ENCODE peak calls at places on chromosome 21, in ten cellular contexts. C is fibroblast of lung; Z is AG04449; H is nephron progenitor cell; E is CD8-positive, alpha-beta T cell; W is lower lobe of right lung; X is kidney; A is heart left ventricle; V is IMR-90; Y is fibroblast of mammary gland. G is an unnamed sample.

GRCh38 chr21:46035809-46036695 is 54.5 kb downstream of the COL6A1 start:
- DNase-seq in C (peak), Z (no peak), H (no peak), E (no peak), W (no peak), X (peak), A (peak), V (peak), Y (peak), G (no peak)

GRCh38 chr21:23837564-23837963 is 1769.7 kb downstream of the MRPL39 start:
- DNase-seq in C (no peak), Z (no peak), H (no peak), E (no peak), W (no peak), X (no peak), A (no peak), V (no peak), Y (no peak), G (no peak)

GRCh38 chr21:16304189-16304588 is 574.4 kb downstream of the USP25 start:
- DNase-seq in C (no peak), Z (no peak), H (no peak), E (no peak), W (no peak), X (no peak), A (no peak), V (no peak), Y (no peak), G (no peak)

GRCh38 chr21:32135401-32136363 is 143.2 kb downstream of the MIS18A start:
- DNase-seq in C (peak), Z (no peak), H (no peak), E (no peak), W (no peak), X (no peak), A (no peak), V (peak), Y (peak), G (peak)

GRCh38 chr21:37463083-37463780 is 96.7 kb downstream of the DYRK1A start:
- DNase-seq in C (peak), Z (no peak), H (peak), E (no peak), W (no peak), X (no peak), A (no peak), V (peak), Y (peak), G (no peak)

GRCh38 chr21:39451332-39452206 is at the start of gene SH3BGR:
- DNase-seq in C (peak), Z (no peak), H (peak), E (no peak), W (peak), X (no peak), A (peak), V (no peak), Y (no peak), G (no peak)

GRCh38 chr21:16423921-16424320 is 694.1 kb downstream of the USP25 start:
- DNase-seq in C (no peak), Z (no peak), H (no peak), E (no peak), W (no peak), X (no peak), A (no peak), V (no peak), Y (no peak), G (no peak)

GRCh38 chr21:32884062-32884461 is 112.5 kb upstream of the PAXBP1 start:
- DNase-seq in C (no peak), Z (no peak), H (no peak), E (no peak), W (no peak), X (no peak), A (no peak), V (no peak), Y (no peak), G (no peak)

GRCh38 chr21:37475186-37475868 is 108.8 kb downstream of the DYRK1A start:
- DNase-seq in C (no peak), Z (no peak), H (no peak), E (no peak), W (no peak), X (no peak), A (no peak), V (no peak), Y (no peak), G (no peak)

DNA sequence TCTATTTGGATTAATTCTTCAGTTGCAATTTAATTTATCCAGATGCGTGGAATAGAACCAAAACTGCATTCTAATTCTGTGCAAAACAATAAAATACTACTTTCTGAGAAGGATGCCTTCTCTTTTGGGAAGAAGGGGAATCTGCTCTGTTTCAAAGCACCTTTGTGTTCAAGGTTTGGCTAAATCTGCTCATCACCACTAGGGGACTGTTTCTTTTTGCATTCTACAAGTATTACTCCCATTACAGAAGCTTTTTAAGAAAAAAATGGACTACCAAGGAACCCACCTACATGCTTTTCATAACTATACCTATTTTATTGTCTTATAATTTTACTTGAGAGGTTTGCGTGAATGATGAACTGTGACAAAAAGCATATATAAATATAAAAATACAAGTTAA is 18.2 kb downstream of the MRPS6 start:
- DNase-seq in C (no peak), Z (no peak), H (no peak), E (no peak), W (no peak), X (no peak), A (no peak), V (no peak), Y (no peak), G (no peak)
- TF ChIP-seq CTCF in C (peak), Z (peak), H (peak), E (peak), W (no peak), X (peak), A (no peak), V (no peak), Y (peak), G (peak)

GRCh38 chr21:25313891-25314646 is 293.2 kb downstream of the MRPL39 start:
- DNase-seq in C (peak), Z (no peak), H (no peak), E (no peak), W (no peak), X (no peak), A (no peak), V (peak), Y (peak), G (peak)
- TF ChIP-seq CTCF in C (peak), Z (peak), H (no peak), E (no peak), W (peak), X (peak), A (peak), V (peak), Y (peak), G (peak)

DNA sequence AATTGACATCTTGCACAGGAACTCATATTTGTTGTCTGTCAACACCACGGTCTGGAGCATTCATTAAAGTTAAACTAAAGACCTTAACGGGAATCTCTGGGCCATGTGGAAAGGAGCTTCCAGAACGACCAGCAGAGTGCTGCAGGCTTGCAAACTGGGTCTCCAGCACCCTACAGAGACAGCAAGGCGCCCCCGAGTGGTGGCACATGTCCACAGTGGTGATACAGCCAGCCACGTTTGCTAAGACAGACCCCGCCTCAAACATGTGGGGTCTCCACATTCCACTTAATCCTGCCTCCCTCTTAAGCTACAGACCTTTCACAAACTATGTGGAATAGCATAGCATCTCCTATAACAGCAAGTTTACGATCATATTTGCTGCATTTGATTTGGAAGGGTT is 96.5 kb upstream of the BACE2 start:
- DNase-seq in C (no peak), Z (no peak), H (peak), E (no peak), W (no peak), X (no peak), A (no peak), V (no peak), Y (no peak), G (no peak)
- TF ChIP-seq CTCF in C (no peak), Z (peak), H (no peak), E (no peak), W (no peak), X (no peak), A (no peak), V (no peak), Y (no peak), G (no peak)

GRCh38 chr21:40505681-40506080 is 341.3 kb downstream of the DSCAM start:
- DNase-seq in C (peak), Z (no peak), H (no peak), E (no peak), W (no peak), X (no peak), A (no peak), V (no peak), Y (no peak), G (no peak)

GRCh38 chr21:40507978-40508377 is 339.0 kb downstream of the DSCAM start:
- DNase-seq in C (peak), Z (peak), H (no peak), E (no peak), W (no peak), X (no peak), A (no peak), V (peak), Y (peak), G (peak)

DNA sequence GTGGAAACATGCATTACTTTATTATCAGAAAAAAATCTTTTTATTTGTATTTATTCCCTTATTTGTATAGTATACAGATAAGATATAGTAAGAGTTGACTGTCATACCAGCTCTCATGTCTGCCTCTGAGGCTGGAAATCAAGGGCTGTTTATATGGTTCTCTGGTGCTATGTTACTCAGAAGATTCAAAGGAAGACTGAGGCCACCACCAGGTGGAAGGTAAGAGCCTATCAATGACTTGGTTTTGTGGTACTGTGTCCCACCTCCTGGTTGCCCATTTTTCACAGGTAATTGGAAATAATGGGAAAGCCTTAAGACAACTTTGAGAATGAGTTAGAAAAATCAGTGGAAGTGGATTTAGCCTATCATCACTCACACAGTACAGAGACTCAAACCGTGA is 342.1 kb downstream of the DSCAM start:
- DNase-seq in C (no peak), Z (no peak), H (no peak), E (no peak), W (no peak), X (no peak), A (no peak), V (no peak), Y (no peak), G (no peak)
- TF ChIP-seq CTCF in C (no peak), Z (no peak), H (no peak), E (no peak), W (no peak), X (no peak), A (no peak), V (no peak), Y (no peak), G (no peak)

GRCh38 chr21:42113926-42114409 is 42.9 kb downstream of the UMODL1 start:
- DNase-seq in C (no peak), Z (no peak), H (no peak), E (no peak), W (no peak), X (peak), A (no peak), V (no peak), Y (peak), G (no peak)
- TF ChIP-seq CTCF in C (peak), Z (no peak), H (no peak), E (no peak), W (no peak), X (no peak), A (no peak), V (no peak), Y (peak), G (peak)

GRCh38 chr21:35886887-35887286 is 173.4 kb downstream of the SETD4 start:
- DNase-seq in C (no peak), Z (no peak), H (no peak), E (no peak), W (no peak), X (no peak), A (no peak), V (no peak), Y (no peak), G (no peak)
- TF ChIP-seq CTCF in C (no peak), Z (no peak), H (no peak), E (no peak), W (no peak), X (no peak), A (no peak), V (no peak), Y (no peak), G (no peak)